ENCODE peak calls at places on chromosome 15, in four cellular contexts. One of them, this sample, is unnamed.

GRCh38 chr15:99385865-99386264 is 134.6 kb downstream of the LRRC28 start:
- DNase-seq in ovary: peak; percentile 74
- DNase-seq in A549: no peak
- DNase-seq in heart left ventricle: peak; percentile 72
- DNase-seq in this sample: no peak

GRCh38 chr15:56234804-56235203 is 8.9 kb downstream of the RFX7 start:
- DNase-seq in ovary: no peak
- DNase-seq in heart left ventricle: no peak
- DNase-seq in A549: no peak
- DNase-seq in this sample: no peak

GRCh38 chr15:77722759-77723460 is 90.2 kb upstream of the LINGO1 start:
- DNase-seq in heart left ventricle: no peak
- DNase-seq in A549: no peak
- DNase-seq in ovary: no peak
- DNase-seq in this sample: no peak

GRCh38 chr15:57133127-57133968 is 214.9 kb downstream of the TCF12 start:
- DNase-seq in A549: no peak
- DNase-seq in heart left ventricle: no peak
- DNase-seq in ovary: no peak
- DNase-seq in this sample: no peak

GRCh38 chr15:77654975-77655374 is 22.3 kb upstream of the LINGO1 start:
- DNase-seq in A549: peak; percentile 73
- DNase-seq in heart left ventricle: peak; percentile 19
- DNase-seq in ovary: no peak
- DNase-seq in this sample: peak; percentile 36

GRCh38 chr15:65512807-65513416 is 4.6 kb downstream of the DPP8 start:
- DNase-seq in heart left ventricle: no peak
- DNase-seq in A549: no peak
- DNase-seq in ovary: peak; percentile 85
- DNase-seq in this sample: no peak

GRCh38 chr15:76153241-76154197 is 93.7 kb downstream of the TMEM266 start:
- DNase-seq in ovary: no peak
- DNase-seq in A549: no peak
- DNase-seq in heart left ventricle: no peak
- DNase-seq in this sample: no peak

GRCh38 chr15:50315814-50316630 is 39.0 kb downstream of the GABPB1 start:
- DNase-seq in heart left ventricle: no peak
- DNase-seq in A549: peak; percentile 25
- DNase-seq in ovary: no peak
- DNase-seq in this sample: no peak

GRCh38 chr15:71083349-71083748 is 31.9 kb upstream of the THSD4 start:
- DNase-seq in ovary: no peak
- DNase-seq in heart left ventricle: no peak
- DNase-seq in A549: no peak
- DNase-seq in this sample: no peak

GRCh38 chr15:73870700-73871408 is 2.5 kb upstream of the TBC1D21 start:
- DNase-seq in A549: no peak
- DNase-seq in ovary: peak; percentile 62
- DNase-seq in heart left ventricle: peak; percentile 77
- DNase-seq in this sample: no peak

GRCh38 chr15:84833447-84833846 is 16.3 kb downstream of the ALPK3 start:
- DNase-seq in A549: no peak
- DNase-seq in heart left ventricle: no peak
- DNase-seq in ovary: peak; percentile 67
- DNase-seq in this sample: no peak

GRCh38 chr15:101258238-101259144 is 6.6 kb upstream of the CHSY1 start:
- DNase-seq in A549: peak; percentile 61
- DNase-seq in ovary: peak; percentile 79
- DNase-seq in heart left ventricle: no peak
- DNase-seq in this sample: no peak

GRCh38 chr15:43105077-43105769 is 615 bp downstream of the UBR1 start:
- DNase-seq in heart left ventricle: no peak
- DNase-seq in A549: peak; percentile 7
- DNase-seq in ovary: peak; percentile 27
- DNase-seq in this sample: no peak

GRCh38 chr15:74201656-74202420 is 749 bp downstream of the STRA6 start:
- DNase-seq in A549: no peak
- DNase-seq in heart left ventricle: no peak
- DNase-seq in ovary: no peak
- DNase-seq in this sample: no peak

GRCh38 chr15:29934251-29934650 is 112.0 kb upstream of the TJP1 start:
- DNase-seq in A549: peak; percentile 49
- DNase-seq in ovary: no peak
- DNase-seq in heart left ventricle: no peak
- DNase-seq in this sample: peak; percentile 24

GRCh38 chr15:89315375-89315929 is 19.2 kb downstream of the POLG start:
- DNase-seq in ovary: no peak
- DNase-seq in heart left ventricle: no peak
- DNase-seq in A549: no peak
- DNase-seq in this sample: no peak

GRCh38 chr15:72964135-72964534 is 88.1 kb upstream of the NEO1 start:
- DNase-seq in A549: no peak
- DNase-seq in ovary: no peak
- DNase-seq in heart left ventricle: no peak
- DNase-seq in this sample: no peak

GRCh38 chr15:101498076-101498730 is 8.7 kb upstream of the PCSK6 start:
- DNase-seq in ovary: no peak
- DNase-seq in heart left ventricle: no peak
- DNase-seq in A549: no peak
- DNase-seq in this sample: no peak

GRCh38 chr15:64792282-64792681 is 16.9 kb upstream of the RBPMS2 start:
- DNase-seq in heart left ventricle: no peak
- DNase-seq in A549: no peak
- DNase-seq in ovary: no peak
- DNase-seq in this sample: no peak

GRCh38 chr15:70301396-70301795 is 203.7 kb upstream of the TLE3 start:
- DNase-seq in A549: no peak
- DNase-seq in ovary: no peak
- DNase-seq in heart left ventricle: no peak
- DNase-seq in this sample: no peak

GRCh38 chr15:63601727-63602185 is 4.6 kb downstream of the FBXL22 start:
- DNase-seq in ovary: no peak
- DNase-seq in A549: no peak
- DNase-seq in heart left ventricle: no peak
- DNase-seq in this sample: no peak

GRCh38 chr15:63971427-63971805 is 74.9 kb downstream of the DAPK2 start:
- DNase-seq in heart left ventricle: no peak
- DNase-seq in ovary: no peak
- DNase-seq in A549: no peak
- DNase-seq in this sample: no peak

GRCh38 chr15:31597466-31597865 is 270.8 kb downstream of the KLF13 start:
- DNase-seq in A549: no peak
- DNase-seq in ovary: no peak
- DNase-seq in heart left ventricle: no peak
- DNase-seq in this sample: no peak

GRCh38 chr15:62877276-62877857 is 165.2 kb upstream of the TPM1 start:
- DNase-seq in heart left ventricle: no peak
- DNase-seq in ovary: no peak
- DNase-seq in A549: no peak
- DNase-seq in this sample: no peak

GRCh38 chr15:71139264-71139663 is 24.0 kb downstream of the THSD4 start:
- DNase-seq in ovary: no peak
- DNase-seq in A549: no peak
- DNase-seq in heart left ventricle: no peak
- DNase-seq in this sample: no peak

GRCh38 chr15:57227899-57228298 is 148.4 kb upstream of the CGNL1 start:
- DNase-seq in ovary: no peak
- DNase-seq in A549: no peak
- DNase-seq in heart left ventricle: no peak
- DNase-seq in this sample: no peak

GRCh38 chr15:85880501-85881190 is 85.9 kb upstream of the KLHL25 start:
- DNase-seq in heart left ventricle: no peak
- DNase-seq in ovary: no peak
- DNase-seq in A549: no peak
- DNase-seq in this sample: no peak

GRCh38 chr15:89794627-89795241 is 18.6 kb downstream of the MESP2 start:
- DNase-seq in A549: no peak
- DNase-seq in ovary: no peak
- DNase-seq in heart left ventricle: no peak
- DNase-seq in this sample: no peak

GRCh38 chr15:53193149-53193548 is 403.0 kb upstream of the ONECUT1 start:
- DNase-seq in A549: no peak
- DNase-seq in heart left ventricle: no peak
- DNase-seq in ovary: no peak
- DNase-seq in this sample: no peak

GRCh38 chr15:73946046-73946678 is 19.9 kb downstream of the LOXL1 start:
- DNase-seq in A549: no peak
- DNase-seq in ovary: no peak
- DNase-seq in heart left ventricle: peak; percentile 29
- DNase-seq in this sample: no peak

GRCh38 chr15:27258287-27258686 is 287.3 kb downstream of the GABRG3 start:
- DNase-seq in ovary: no peak
- DNase-seq in A549: no peak
- DNase-seq in heart left ventricle: no peak
- DNase-seq in this sample: no peak

GRCh38 chr15:34889486-34889885 is 80.1 kb downstream of the AQR start:
- DNase-seq in heart left ventricle: no peak
- DNase-seq in A549: no peak
- DNase-seq in ovary: no peak
- DNase-seq in this sample: no peak

GRCh38 chr15:73065114-73065513 is 12.9 kb downstream of the NEO1 start:
- DNase-seq in heart left ventricle: no peak
- DNase-seq in A549: no peak
- DNase-seq in ovary: no peak
- DNase-seq in this sample: no peak

GRCh38 chr15:34109775-34110663 is 8.1 kb downstream of the PGBD4 start:
- DNase-seq in A549: peak; percentile 34
- DNase-seq in ovary: no peak
- DNase-seq in heart left ventricle: no peak
- DNase-seq in this sample: no peak

GRCh38 chr15:91855684-91856553 is 2.4 kb downstream of the SLCO3A1 start:
- DNase-seq in A549: peak; percentile 73
- DNase-seq in ovary: no peak
- DNase-seq in heart left ventricle: no peak
- DNase-seq in this sample: no peak

GRCh38 chr15:91853968-91854943 is 748 bp downstream of the SLCO3A1 start:
- DNase-seq in ovary: peak; percentile 53
- DNase-seq in heart left ventricle: peak; percentile 86
- DNase-seq in A549: peak; percentile 45
- DNase-seq in this sample: peak; percentile 37

GRCh38 chr15:91853501-91853967 is at the start of gene SLCO3A1:
- DNase-seq in heart left ventricle: peak; percentile 92
- DNase-seq in A549: peak; percentile 66
- DNase-seq in ovary: peak; percentile 73
- DNase-seq in this sample: peak; percentile 27

GRCh38 chr15:91855241-91855640 is 1.7 kb downstream of the SLCO3A1 start:
- DNase-seq in A549: no peak
- DNase-seq in heart left ventricle: no peak
- DNase-seq in ovary: no peak
- DNase-seq in this sample: no peak

DNA sequence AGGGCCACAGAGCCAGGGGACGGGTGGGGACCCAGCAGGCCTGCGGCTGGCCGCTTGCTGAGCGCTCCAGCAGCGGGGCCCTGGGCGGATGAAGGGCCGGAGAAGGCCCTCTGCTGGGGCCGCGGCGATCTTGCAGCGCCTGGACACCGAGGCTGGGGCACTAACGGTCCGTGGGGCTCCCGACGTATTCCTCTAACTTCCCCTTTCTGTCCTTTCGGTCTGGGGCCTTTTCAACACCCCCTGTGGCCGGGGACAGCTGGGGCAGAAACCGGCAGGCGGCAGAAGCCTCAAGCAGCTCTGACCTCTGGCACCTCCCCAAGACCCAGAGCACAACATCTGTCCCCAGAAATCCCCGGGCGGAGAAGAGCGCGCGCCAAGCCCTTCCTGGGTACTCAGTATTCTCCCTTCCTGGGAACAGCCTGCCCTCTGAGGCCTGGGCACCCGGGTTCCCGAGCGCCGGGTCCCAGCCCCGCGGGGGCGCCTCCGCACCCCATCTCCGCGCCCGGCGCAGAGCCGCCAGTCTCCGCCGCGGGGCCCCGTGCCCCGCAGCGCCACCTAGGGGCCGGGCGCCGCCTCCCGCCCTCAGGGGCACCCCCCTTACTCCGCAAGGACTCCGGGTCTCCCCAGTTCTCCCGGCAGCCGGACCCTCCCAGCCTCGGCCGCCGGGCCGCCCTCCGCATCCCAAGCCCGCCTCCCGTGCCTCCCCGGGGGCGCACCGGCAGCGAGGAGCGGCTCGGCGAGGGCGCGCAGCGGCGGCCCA is 587 bp upstream of the SLCO3A1 start:
- DNase-seq in A549: peak; percentile 92
- DNase-seq in ovary: peak; percentile 73
- DNase-seq in heart left ventricle: peak; percentile 92
- DNase-seq in this sample: peak; percentile 59
- TF ChIP-seq POLR2A in A549: peak; percentile 49
- TF ChIP-seq POLR2A in ovary: no peak
- TF ChIP-seq POLR2A in heart left ventricle: peak; percentile 31
- TF ChIP-seq POLR2A in this sample: no peak

GRCh38 chr15:83012038-83012490 is 625 bp upstream of the C15orf40 start:
- DNase-seq in heart left ventricle: no peak
- DNase-seq in ovary: no peak
- DNase-seq in A549: no peak
- DNase-seq in this sample: no peak

GRCh38 chr15:83016906-83017305 is 5.5 kb upstream of the C15orf40 start:
- DNase-seq in ovary: no peak
- DNase-seq in heart left ventricle: no peak
- DNase-seq in A549: no peak
- DNase-seq in this sample: no peak

GRCh38 chr15:83011271-83012037 is at the start of gene C15orf40:
- DNase-seq in ovary: peak; percentile 86
- DNase-seq in heart left ventricle: peak; percentile 94
- DNase-seq in A549: peak; percentile 94
- DNase-seq in this sample: peak; percentile 77

GRCh38 chr15:83015361-83015760 is 3.9 kb upstream of the C15orf40 start:
- DNase-seq in heart left ventricle: no peak
- DNase-seq in A549: no peak
- DNase-seq in ovary: no peak
- DNase-seq in this sample: no peak

DNA sequence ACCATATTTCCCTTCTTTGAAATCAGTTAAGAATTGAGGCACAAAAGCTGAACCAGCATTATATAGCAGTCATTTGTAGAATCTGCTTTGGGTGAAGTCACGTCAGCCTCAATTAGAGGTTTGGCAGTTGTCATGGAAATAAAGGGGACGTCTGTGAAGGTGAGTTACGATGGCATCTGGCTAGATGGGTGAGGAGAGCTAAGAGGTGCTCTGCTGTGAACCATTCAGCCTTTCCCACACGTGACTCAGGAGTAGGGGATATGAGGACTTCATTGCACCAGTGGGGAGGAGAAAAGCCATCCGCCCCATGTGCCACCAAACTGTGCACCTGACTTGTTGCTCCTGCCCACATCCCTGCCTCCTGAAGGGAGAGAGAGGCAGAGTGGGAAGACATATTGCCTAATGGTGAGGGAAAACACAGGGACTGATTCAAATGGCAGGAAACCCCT is 2.8 kb upstream of the C15orf40 start:
- DNase-seq in ovary: no peak
- DNase-seq in heart left ventricle: no peak
- DNase-seq in A549: no peak
- DNase-seq in this sample: no peak
- TF ChIP-seq POLR2A in ovary: no peak
- TF ChIP-seq POLR2A in heart left ventricle: no peak
- TF ChIP-seq POLR2A in A549: no peak
- TF ChIP-seq POLR2A in this sample: no peak

GRCh38 chr15:82080774-82081173 is 35.0 kb upstream of the MEX3B start:
- DNase-seq in A549: no peak
- DNase-seq in heart left ventricle: no peak
- DNase-seq in ovary: no peak
- DNase-seq in this sample: no peak
- TF ChIP-seq POLR2A in A549: no peak
- TF ChIP-seq POLR2A in heart left ventricle: no peak
- TF ChIP-seq POLR2A in ovary: no peak
- TF ChIP-seq POLR2A in this sample: no peak

GRCh38 chr15:96947296-96947695 is 616.8 kb downstream of the NR2F2 start:
- DNase-seq in A549: no peak
- DNase-seq in ovary: no peak
- DNase-seq in heart left ventricle: no peak
- DNase-seq in this sample: no peak
- TF ChIP-seq POLR2A in A549: no peak
- TF ChIP-seq POLR2A in ovary: no peak
- TF ChIP-seq POLR2A in heart left ventricle: no peak
- TF ChIP-seq POLR2A in this sample: no peak

This sample was measured in H54.